ENCODE peak calls at places on chromosome 4, in eight cellular contexts. One of them, this sample, is unnamed.

GRCh38 chr4:86557526-86557925 is 36.6 kb upstream of the PTPN13 start:
- DNase-seq in kidney glomerular epithelial cell: no peak
- DNase-seq in fibroblast of lung: peak; percentile 9
- DNase-seq in fibroblast of gingiva: no peak
- DNase-seq in germinal center: no peak
- DNase-seq in ELR: peak; percentile 9
- DNase-seq in RPMI7951: no peak
- DNase-seq in keratinocyte: no peak
- DNase-seq in this sample: no peak

GRCh38 chr4:44961001-44961755 is 234.8 kb upstream of the GNPDA2 start:
- DNase-seq in keratinocyte: no peak
- DNase-seq in RPMI7951: no peak
- DNase-seq in germinal center: no peak
- DNase-seq in fibroblast of lung: no peak
- DNase-seq in ELR: no peak
- DNase-seq in kidney glomerular epithelial cell: no peak
- DNase-seq in fibroblast of gingiva: no peak
- DNase-seq in this sample: no peak

GRCh38 chr4:39043697-39044363 is 11.6 kb upstream of the TMEM156 start:
- DNase-seq in fibroblast of lung: no peak
- DNase-seq in germinal center: peak; percentile 66
- DNase-seq in kidney glomerular epithelial cell: no peak
- DNase-seq in ELR: peak; percentile 51
- DNase-seq in fibroblast of gingiva: no peak
- DNase-seq in keratinocyte: no peak
- DNase-seq in RPMI7951: peak; percentile 24
- DNase-seq in this sample: no peak

GRCh38 chr4:85807247-85807915 is 332.4 kb downstream of the ARHGAP24 start:
- DNase-seq in ELR: peak; percentile 87
- DNase-seq in germinal center: no peak
- DNase-seq in keratinocyte: no peak
- DNase-seq in fibroblast of gingiva: peak; percentile 92
- DNase-seq in kidney glomerular epithelial cell: peak; percentile 89
- DNase-seq in fibroblast of lung: peak; percentile 84
- DNase-seq in RPMI7951: peak; percentile 97
- DNase-seq in this sample: peak; percentile 79

GRCh38 chr4:17712166-17712565 is 69.3 kb downstream of the FAM184B start:
- DNase-seq in keratinocyte: no peak
- DNase-seq in fibroblast of gingiva: no peak
- DNase-seq in kidney glomerular epithelial cell: no peak
- DNase-seq in ELR: no peak
- DNase-seq in fibroblast of lung: no peak
- DNase-seq in RPMI7951: no peak
- DNase-seq in germinal center: no peak
- DNase-seq in this sample: no peak

GRCh38 chr4:155353923-155354540 is 22.7 kb downstream of the MAP9 start:
- DNase-seq in ELR: peak; percentile 63
- DNase-seq in keratinocyte: no peak
- DNase-seq in RPMI7951: peak; percentile 36
- DNase-seq in fibroblast of lung: peak; percentile 37
- DNase-seq in germinal center: peak; percentile 17
- DNase-seq in fibroblast of gingiva: peak; percentile 50
- DNase-seq in kidney glomerular epithelial cell: no peak
- DNase-seq in this sample: peak; percentile 82

GRCh38 chr4:156673483-156673882 is 298.1 kb downstream of the PDGFC start:
- DNase-seq in germinal center: no peak
- DNase-seq in ELR: peak; percentile 48
- DNase-seq in fibroblast of gingiva: peak; percentile 15
- DNase-seq in keratinocyte: no peak
- DNase-seq in RPMI7951: peak; percentile 54
- DNase-seq in kidney glomerular epithelial cell: no peak
- DNase-seq in fibroblast of lung: peak; percentile 83
- DNase-seq in this sample: no peak

GRCh38 chr4:169811476-169811875 is 53.7 kb upstream of the HPF1 start:
- DNase-seq in ELR: no peak
- DNase-seq in germinal center: no peak
- DNase-seq in fibroblast of gingiva: no peak
- DNase-seq in keratinocyte: no peak
- DNase-seq in RPMI7951: no peak
- DNase-seq in kidney glomerular epithelial cell: no peak
- DNase-seq in fibroblast of lung: no peak
- DNase-seq in this sample: no peak

GRCh38 chr4:83661359-83661758 is 125.5 kb downstream of the GPAT3 start:
- DNase-seq in fibroblast of gingiva: no peak
- DNase-seq in keratinocyte: no peak
- DNase-seq in kidney glomerular epithelial cell: no peak
- DNase-seq in ELR: no peak
- DNase-seq in fibroblast of lung: no peak
- DNase-seq in germinal center: no peak
- DNase-seq in RPMI7951: no peak
- DNase-seq in this sample: no peak

GRCh38 chr4:2714918-2715317 is 41.2 kb downstream of the TNIP2 start:
- DNase-seq in germinal center: no peak
- DNase-seq in RPMI7951: no peak
- DNase-seq in ELR: no peak
- DNase-seq in fibroblast of lung: no peak
- DNase-seq in fibroblast of gingiva: no peak
- DNase-seq in kidney glomerular epithelial cell: no peak
- DNase-seq in keratinocyte: no peak
- DNase-seq in this sample: peak; percentile 15

GRCh38 chr4:149426461-149426860 is 389.2 kb downstream of the IQCM start:
- DNase-seq in germinal center: no peak
- DNase-seq in fibroblast of gingiva: no peak
- DNase-seq in RPMI7951: peak; percentile 3
- DNase-seq in fibroblast of lung: peak; percentile 65
- DNase-seq in keratinocyte: no peak
- DNase-seq in ELR: peak; percentile 60
- DNase-seq in kidney glomerular epithelial cell: no peak
- DNase-seq in this sample: no peak

GRCh38 chr4:3224971-3225850 is 23.7 kb upstream of the MSANTD1 start:
- DNase-seq in RPMI7951: no peak
- DNase-seq in germinal center: no peak
- DNase-seq in ELR: no peak
- DNase-seq in kidney glomerular epithelial cell: no peak
- DNase-seq in keratinocyte: no peak
- DNase-seq in fibroblast of lung: no peak
- DNase-seq in fibroblast of gingiva: no peak
- DNase-seq in this sample: peak; percentile 62

GRCh38 chr4:36332782-36333131 is 51.3 kb downstream of the DTHD1 start:
- DNase-seq in RPMI7951: no peak
- DNase-seq in fibroblast of lung: no peak
- DNase-seq in ELR: no peak
- DNase-seq in kidney glomerular epithelial cell: no peak
- DNase-seq in keratinocyte: no peak
- DNase-seq in fibroblast of gingiva: no peak
- DNase-seq in germinal center: no peak
- DNase-seq in this sample: no peak

GRCh38 chr4:137200322-137200721 is 332.0 kb downstream of the PCDH18 start:
- DNase-seq in fibroblast of lung: no peak
- DNase-seq in fibroblast of gingiva: no peak
- DNase-seq in keratinocyte: no peak
- DNase-seq in kidney glomerular epithelial cell: no peak
- DNase-seq in RPMI7951: no peak
- DNase-seq in ELR: no peak
- DNase-seq in germinal center: no peak
- DNase-seq in this sample: no peak

This sample was measured in aorta.